ENCODE peak calls at places on chromosomes 2 and 18, in six cellular contexts. E is gastrocnemius medialis, A is PC-3, L is heart left ventricle, Y is testis, C is mucosa of descending colon. W is an unnamed sample.
A peak's percentile ranks its signal among the peaks of the same experiment; 100 is the strongest.

GRCh38 chr2:203960791-203961190 is 24.2 kb downstream of the ICOS start:
- DNase-seq in E (no peak), A (no peak), L (no peak), Y (no peak), C (no peak), W (no peak)

GRCh38 chr2:221203138-221203537 is 369.0 kb downstream of the EPHA4 start:
- DNase-seq in E (no peak), A (no peak), L (no peak), Y (no peak), C (peak; percentile 8), W (no peak)

GRCh38 chr2:38394903-38395341 is 17.8 kb upstream of the ATL2 start:
- DNase-seq in E (no peak), A (peak; percentile 86), L (no peak), Y (no peak), C (no peak), W (no peak)

GRCh38 chr2:128308284-128308731 is 10.4 kb downstream of the HS6ST1 start:
- DNase-seq in E (no peak), A (no peak), L (no peak), Y (no peak), C (no peak), W (peak; percentile 64)

GRCh38 chr2:159086874-159087273 is 118.4 kb downstream of the TANC1 start:
- DNase-seq in E (no peak), A (no peak), L (no peak), Y (no peak), C (no peak), W (no peak)

GRCh38 chr2:120243211-120243610 is 9.4 kb upstream of the RALB start:
- DNase-seq in E (no peak), A (no peak), L (no peak), Y (no peak), C (no peak), W (no peak)

GRCh38 chr2:33029459-33029858 is 82.7 kb downstream of the LTBP1 start:
- DNase-seq in E (no peak), A (no peak), L (no peak), Y (no peak), C (no peak), W (no peak)

GRCh38 chr2:127929449-127929848 is 43.7 kb upstream of the AMMECR1L start:
- DNase-seq in E (no peak), A (no peak), L (no peak), Y (no peak), C (no peak), W (no peak)

GRCh38 chr2:20425371-20425881 is 21.4 kb upstream of the RHOB start:
- DNase-seq in E (no peak), A (no peak), L (no peak), Y (no peak), C (no peak), W (no peak)

GRCh38 chr18:32803571-32803970 is 30.7 kb upstream of the KLHL14 start:
- DNase-seq in E (no peak), A (no peak), L (no peak), Y (no peak), C (no peak), W (no peak)

GRCh38 chr2:103667335-103667884 is 905.6 kb downstream of the TMEM182 start:
- DNase-seq in E (no peak), A (peak; percentile 42), L (no peak), Y (no peak), C (no peak), W (no peak)

GRCh38 chr2:148745151-148745851 is 100.8 kb downstream of the EPC2 start:
- DNase-seq in E (no peak), A (peak; percentile 20), L (no peak), Y (no peak), C (no peak), W (no peak)

GRCh38 chr18:64253900-64254299 is 105.0 kb upstream of the LINC00305 start:
- DNase-seq in E (no peak), A (no peak), L (no peak), Y (no peak), C (no peak), W (no peak)

GRCh38 chr18:36064027-36064808 is 3.1 kb downstream of the RPRD1A start:
- DNase-seq in E (no peak), A (no peak), L (no peak), Y (peak; percentile 40), C (no peak), W (no peak)

GRCh38 chr2:162022290-162022945 is 51.6 kb downstream of the DPP4 start:
- DNase-seq in E (no peak), A (no peak), L (no peak), Y (no peak), C (no peak), W (no peak)

GRCh38 chr2:48450936-48451602 is 78.9 kb upstream of the STON1 start:
- DNase-seq in E (no peak), A (no peak), L (no peak), Y (no peak), C (no peak), W (no peak)

GRCh38 chr2:109397883-109398282 is 215.9 kb downstream of the SEPTIN10 start:
- DNase-seq in E (no peak), A (no peak), L (no peak), Y (no peak), C (no peak), W (no peak)

GRCh38 chr2:216287251-216287650 is 85.0 kb downstream of the MARCHF4 start:
- DNase-seq in E (no peak), A (no peak), L (no peak), Y (no peak), C (peak; percentile 4), W (no peak)

GRCh38 chr2:15241208-15241607 is 319.9 kb downstream of the NBAS start:
- DNase-seq in E (no peak), A (peak; percentile 27), L (no peak), Y (no peak), C (no peak), W (no peak)

GRCh38 chr2:102144128-102144527 is 1.6 kb downstream of the IL1R1 start:
- DNase-seq in E (no peak), A (no peak), L (no peak), Y (peak; percentile 25), C (peak; percentile 31), W (no peak)
- H3K9me3 ChIP-seq in E (no peaks in the 10 kb centered on the region), A (no peaks in the 10 kb centered on the region), L (peaks cover 14% of the 10 kb centered on the region), Y (no peaks in the 10 kb centered on the region), C (peaks cover 9% of the 10 kb centered on the region), W (no peaks in the 10 kb centered on the region)

GRCh38 chr2:83565231-83566025 is 893.7 kb downstream of the SUCLG1 start:
- DNase-seq in E (no peak), A (no peak), L (no peak), Y (no peak), C (no peak), W (no peak)

GRCh38 chr2:83561592-83561991 is 897.5 kb downstream of the SUCLG1 start:
- DNase-seq in E (no peak), A (no peak), L (no peak), Y (no peak), C (no peak), W (no peak)

GRCh38 chr2:83572400-83572799 is 886.7 kb downstream of the SUCLG1 start:
- DNase-seq in E (no peak), A (peak; percentile 41), L (no peak), Y (no peak), C (no peak), W (no peak)

GRCh38 chr2:83573060-83573459 is 886.0 kb downstream of the SUCLG1 start:
- DNase-seq in E (no peak), A (no peak), L (no peak), Y (no peak), C (no peak), W (no peak)

GRCh38 chr2:83567551-83567950 is 891.5 kb downstream of the SUCLG1 start:
- DNase-seq in E (no peak), A (no peak), L (no peak), Y (no peak), C (no peak), W (no peak)
- H3K9me3 ChIP-seq in E (no peaks in the 10 kb centered on the region), A (no peaks in the 10 kb centered on the region), L (no peaks in the 10 kb centered on the region), Y (no peaks in the 10 kb centered on the region), C (no peaks in the 10 kb centered on the region), W (no peaks in the 10 kb centered on the region)

GRCh38 chr2:5076599-5076998 is 615.6 kb upstream of the SOX11 start:
- DNase-seq in E (no peak), A (peak; percentile 14), L (no peak), Y (no peak), C (no peak), W (no peak)
- H3K9me3 ChIP-seq in E (no peaks in the 10 kb centered on the region), A (no peaks in the 10 kb centered on the region), L (no peaks in the 10 kb centered on the region), Y (no peaks in the 10 kb centered on the region), C (peaks cover 53% of the 10 kb centered on the region), W (no peaks in the 10 kb centered on the region)

GRCh38 chr18:79906706-79907105 is 44.7 kb downstream of the SLC66A2 start:
- DNase-seq in E (no peak), A (no peak), L (no peak), Y (no peak), C (no peak), W (no peak)

GRCh38 chr18:79905993-79906392 is 45.5 kb downstream of the SLC66A2 start:
- DNase-seq in E (no peak), A (no peak), L (no peak), Y (no peak), C (no peak), W (no peak)

GRCh38 chr18:79904357-79905147 is 46.9 kb downstream of the SLC66A2 start:
- DNase-seq in E (no peak), A (no peak), L (no peak), Y (peak; percentile 12), C (no peak), W (no peak)

GRCh38 chr18:79903787-79904356 is 47.6 kb downstream of the SLC66A2 start:
- DNase-seq in E (no peak), A (no peak), L (no peak), Y (peak; percentile 8), C (no peak), W (no peak)

GRCh38 chr18:79905389-79905911 is 46.0 kb downstream of the SLC66A2 start:
- DNase-seq in E (no peak), A (no peak), L (no peak), Y (peak; percentile 67), C (no peak), W (no peak)
- H3K9me3 ChIP-seq in E (no peaks in the 10 kb centered on the region), A (no peaks in the 10 kb centered on the region), L (no peaks in the 10 kb centered on the region), Y (no peaks in the 10 kb centered on the region), C (peaks cover 4% of the 10 kb centered on the region), W (no peaks in the 10 kb centered on the region)

GRCh38 chr18:6096747-6097146 is 201.4 kb upstream of the TMEM200C start:
- DNase-seq in E (no peak), A (no peak), L (no peak), Y (no peak), C (no peak), W (no peak)
- H3K9me3 ChIP-seq in E (no peaks in the 10 kb centered on the region), A (no peaks in the 10 kb centered on the region), L (no peaks in the 10 kb centered on the region), Y (no peaks in the 10 kb centered on the region), C (no peaks in the 10 kb centered on the region), W (no peaks in the 10 kb centered on the region)

DNA sequence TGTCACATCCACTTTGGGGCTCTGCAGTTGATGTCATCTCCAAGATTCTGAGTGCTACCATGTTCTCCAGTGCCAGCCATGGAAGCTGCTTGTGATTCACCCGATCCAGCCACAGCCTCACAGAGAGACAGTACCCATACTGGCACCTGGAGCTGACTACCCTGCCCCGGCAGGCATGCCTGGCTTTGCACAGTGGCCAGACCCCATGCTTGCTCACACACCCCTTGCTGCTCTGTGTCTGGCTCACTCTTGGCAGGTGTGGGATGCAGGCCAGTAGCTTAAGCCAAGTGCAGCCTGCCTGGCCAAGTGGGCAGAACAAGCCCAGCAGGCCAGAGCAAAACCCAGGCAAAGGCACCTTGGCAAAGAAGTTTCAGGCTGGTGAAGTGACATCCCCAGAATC is 828.4 kb upstream of the VRK2 start:
- DNase-seq in E (no peak), A (no peak), L (peak; percentile 57), Y (no peak), C (no peak), W (no peak)
- H3K9me3 ChIP-seq in E (no peaks in the 10 kb centered on the region), A (peaks cover 4% of the 10 kb centered on the region), L (peaks cover 25% of the 10 kb centered on the region), Y (no peaks in the 10 kb centered on the region), C (peaks cover 37% of the 10 kb centered on the region), W (no peaks in the 10 kb centered on the region)

GRCh38 chr2:13662055-13662454 is 945.3 kb downstream of the TRIB2 start:
- DNase-seq in E (no peak), A (peak; percentile 56), L (no peak), Y (no peak), C (no peak), W (no peak)
- H3K9me3 ChIP-seq in E (no peaks in the 10 kb centered on the region), A (no peaks in the 10 kb centered on the region), L (no peaks in the 10 kb centered on the region), Y (no peaks in the 10 kb centered on the region), C (peaks cover 14% of the 10 kb centered on the region), W (no peaks in the 10 kb centered on the region)

W was measured in right cardiac atrium.